ENCODE peak calls at places on chromosomes 11 and 22, in five cellular contexts. One of them, this sample, is unnamed.

GRCh38 chr11:95803973-95804372 is 13.7 kb downstream of the CEP57 start:
- DNase-seq in NCI-H1436: no peak
- DNase-seq in NCI-H748 treated with DMSO at 0.1 percent for 48 hours: no peak
- DNase-seq in nucleus accumbens: no peak
- DNase-seq in CD4-positive, CD25-positive, alpha-beta regulatory T cell: no peak
- DNase-seq in this sample: no peak

GRCh38 chr22:31628969-31629723 is 32.9 kb downstream of the PISD start:
- DNase-seq in NCI-H748 treated with DMSO at 0.1 percent for 48 hours: no peak
- DNase-seq in nucleus accumbens: no peak
- DNase-seq in NCI-H1436: no peak
- DNase-seq in CD4-positive, CD25-positive, alpha-beta regulatory T cell: no peak
- DNase-seq in this sample: no peak

GRCh38 chr22:36736701-36737320 is 33.3 kb upstream of the CACNG2 start:
- DNase-seq in nucleus accumbens: no peak
- DNase-seq in CD4-positive, CD25-positive, alpha-beta regulatory T cell: no peak
- DNase-seq in NCI-H1436: no peak
- DNase-seq in NCI-H748 treated with DMSO at 0.1 percent for 48 hours: no peak
- DNase-seq in this sample: no peak

GRCh38 chr22:21942407-21942895 is 10.2 kb downstream of the PPM1F start:
- DNase-seq in CD4-positive, CD25-positive, alpha-beta regulatory T cell: no peak
- DNase-seq in nucleus accumbens: no peak
- DNase-seq in NCI-H1436: no peak
- DNase-seq in NCI-H748 treated with DMSO at 0.1 percent for 48 hours: no peak
- DNase-seq in this sample: no peak

GRCh38 chr22:40982482-40983385 is 31.6 kb downstream of the RBX1 start:
- DNase-seq in NCI-H1436: no peak
- DNase-seq in CD4-positive, CD25-positive, alpha-beta regulatory T cell: no peak
- DNase-seq in NCI-H748 treated with DMSO at 0.1 percent for 48 hours: no peak
- DNase-seq in nucleus accumbens: no peak
- DNase-seq in this sample: no peak

GRCh38 chr22:48581821-48582469 is 1245.7 kb downstream of the BRD1 start:
- DNase-seq in NCI-H1436: no peak
- DNase-seq in CD4-positive, CD25-positive, alpha-beta regulatory T cell: no peak
- DNase-seq in nucleus accumbens: no peak
- DNase-seq in NCI-H748 treated with DMSO at 0.1 percent for 48 hours: no peak
- DNase-seq in this sample: no peak

GRCh38 chr11:62933775-62934495 is 12.8 kb upstream of the CHRM1 start:
- DNase-seq in NCI-H748 treated with DMSO at 0.1 percent for 48 hours: no peak
- DNase-seq in NCI-H1436: no peak
- DNase-seq in CD4-positive, CD25-positive, alpha-beta regulatory T cell: no peak
- DNase-seq in nucleus accumbens: no peak
- DNase-seq in this sample: no peak

GRCh38 chr11:127126956-127127355 is 126.4 kb upstream of the KIRREL3 start:
- DNase-seq in CD4-positive, CD25-positive, alpha-beta regulatory T cell: no peak
- DNase-seq in NCI-H748 treated with DMSO at 0.1 percent for 48 hours: no peak
- DNase-seq in NCI-H1436: no peak
- DNase-seq in nucleus accumbens: no peak
- DNase-seq in this sample: no peak

GRCh38 chr22:48835857-48836672 is 991.6 kb downstream of the BRD1 start:
- DNase-seq in NCI-H748 treated with DMSO at 0.1 percent for 48 hours: no peak
- DNase-seq in nucleus accumbens: no peak
- DNase-seq in CD4-positive, CD25-positive, alpha-beta regulatory T cell: no peak
- DNase-seq in NCI-H1436: no peak
- DNase-seq in this sample: no peak

GRCh38 chr11:68632802-68633201 is 51.5 kb upstream of the GAL start:
- DNase-seq in NCI-H748 treated with DMSO at 0.1 percent for 48 hours: peak; percentile 66
- DNase-seq in NCI-H1436: peak; percentile 68
- DNase-seq in nucleus accumbens: no peak
- DNase-seq in CD4-positive, CD25-positive, alpha-beta regulatory T cell: no peak
- DNase-seq in this sample: no peak

GRCh38 chr11:122671270-122671906 is 15.9 kb downstream of the UBASH3B start:
- DNase-seq in nucleus accumbens: no peak
- DNase-seq in NCI-H1436: no peak
- DNase-seq in CD4-positive, CD25-positive, alpha-beta regulatory T cell: no peak
- DNase-seq in NCI-H748 treated with DMSO at 0.1 percent for 48 hours: no peak
- DNase-seq in this sample: no peak

GRCh38 chr11:64661622-64662021 is 61.4 kb downstream of the NRXN2 start:
- DNase-seq in NCI-H1436: no peak
- DNase-seq in nucleus accumbens: no peak
- DNase-seq in CD4-positive, CD25-positive, alpha-beta regulatory T cell: no peak
- DNase-seq in NCI-H748 treated with DMSO at 0.1 percent for 48 hours: no peak
- DNase-seq in this sample: no peak

GRCh38 chr11:95297680-95298452 is 66.9 kb upstream of the SESN3 start:
- DNase-seq in NCI-H1436: no peak
- DNase-seq in nucleus accumbens: no peak
- DNase-seq in NCI-H748 treated with DMSO at 0.1 percent for 48 hours: no peak
- DNase-seq in CD4-positive, CD25-positive, alpha-beta regulatory T cell: no peak
- DNase-seq in this sample: no peak

GRCh38 chr22:47558828-47559700 is 796.6 kb downstream of the TBC1D22A start:
- DNase-seq in NCI-H748 treated with DMSO at 0.1 percent for 48 hours: no peak
- DNase-seq in nucleus accumbens: no peak
- DNase-seq in CD4-positive, CD25-positive, alpha-beta regulatory T cell: no peak
- DNase-seq in NCI-H1436: no peak
- DNase-seq in this sample: no peak

GRCh38 chr22:30636226-30637077 is 871 bp downstream of the SLC35E4 start:
- DNase-seq in NCI-H1436: no peak
- DNase-seq in NCI-H748 treated with DMSO at 0.1 percent for 48 hours: no peak
- DNase-seq in nucleus accumbens: no peak
- DNase-seq in CD4-positive, CD25-positive, alpha-beta regulatory T cell: peak; percentile 5
- DNase-seq in this sample: no peak

GRCh38 chr11:126140932-126141291 is 70.5 kb downstream of the RPUSD4 start:
- DNase-seq in CD4-positive, CD25-positive, alpha-beta regulatory T cell: no peak
- DNase-seq in nucleus accumbens: no peak
- DNase-seq in NCI-H748 treated with DMSO at 0.1 percent for 48 hours: no peak
- DNase-seq in NCI-H1436: no peak
- DNase-seq in this sample: no peak

GRCh38 chr22:39818050-39818449 is 75.5 kb downstream of the ENTHD1 start:
- DNase-seq in NCI-H748 treated with DMSO at 0.1 percent for 48 hours: no peak
- DNase-seq in CD4-positive, CD25-positive, alpha-beta regulatory T cell: no peak
- DNase-seq in nucleus accumbens: no peak
- DNase-seq in NCI-H1436: no peak
- DNase-seq in this sample: no peak

GRCh38 chr11:117180020-117180419 is 1.5 kb downstream of the SIDT2 start:
- DNase-seq in NCI-H748 treated with DMSO at 0.1 percent for 48 hours: no peak
- DNase-seq in nucleus accumbens: no peak
- DNase-seq in NCI-H1436: no peak
- DNase-seq in CD4-positive, CD25-positive, alpha-beta regulatory T cell: no peak
- DNase-seq in this sample: no peak

GRCh38 chr11:27718853-27719574 is 18.8 kb upstream of the BDNF start:
- DNase-seq in NCI-H748 treated with DMSO at 0.1 percent for 48 hours: no peak
- DNase-seq in NCI-H1436: no peak
- DNase-seq in nucleus accumbens: no peak
- DNase-seq in CD4-positive, CD25-positive, alpha-beta regulatory T cell: no peak
- DNase-seq in this sample: no peak

GRCh38 chr11:34209809-34210208 is 104.4 kb downstream of the NAT10 start:
- DNase-seq in NCI-H748 treated with DMSO at 0.1 percent for 48 hours: no peak
- DNase-seq in nucleus accumbens: no peak
- DNase-seq in NCI-H1436: no peak
- DNase-seq in CD4-positive, CD25-positive, alpha-beta regulatory T cell: no peak
- DNase-seq in this sample: no peak